ENCODE peak calls at places on chromosomes 5 and 9, in ten cellular contexts. Q, S, L, F, G, H, I, P, U and X are unnamed samples.
A peak's percentile ranks its signal among the peaks of the same experiment; 100 is the strongest.

GRCh38 chr9:18493361-18494015 is 19.5 kb downstream of the ADAMTSL1 start:
- DNase-seq in Q (peak; percentile 86), S (no peak), L (no peak), F (no peak), G (no peak), H (no peak), I (peak; percentile 75), P (no peak), U (no peak), X (no peak)

GRCh38 chr9:7500521-7500920 is 299.1 kb downstream of the DMAC1 start:
- DNase-seq in Q (no peak), S (no peak), L (no peak), F (no peak), G (no peak), H (no peak), I (peak; percentile 1), P (no peak), U (no peak), X (no peak)

GRCh38 chr9:135480071-135480941 is 724 bp downstream of the PPP1R26 start:
- DNase-seq in Q (peak; percentile 52), S (peak; percentile 43), L (peak; percentile 82), F (no peak), G (no peak), H (peak; percentile 38), I (peak; percentile 73), P (no peak), U (peak; percentile 50), X (no peak)

GRCh38 chr9:4980046-4980727 is 4.9 kb upstream of the JAK2 start:
- DNase-seq in Q (peak; percentile 36), S (no peak), L (no peak), F (no peak), G (no peak), H (no peak), I (peak; percentile 20), P (no peak), U (no peak), X (no peak)

GRCh38 chr5:120544043-120544442 is 79.9 kb downstream of the PRR16 start:
- DNase-seq in Q (no peak), S (no peak), L (no peak), F (no peak), G (no peak), H (no peak), I (peak; percentile 60), P (no peak), U (no peak), X (no peak)

GRCh38 chr9:109270971-109271900 is 49.6 kb downstream of the EPB41L4B start:
- DNase-seq in Q (no peak), S (no peak), L (no peak), F (no peak), G (no peak), H (no peak), I (no peak), P (no peak), U (no peak), X (no peak)

GRCh38 chr5:120539471-120539870 is 75.4 kb downstream of the PRR16 start:
- DNase-seq in Q (no peak), S (no peak), L (no peak), F (no peak), G (no peak), H (no peak), I (no peak), P (no peak), U (no peak), X (no peak)

GRCh38 chr5:150079655-150080461 is 6.5 kb downstream of the CSF1R start:
- DNase-seq in Q (no peak), S (peak; percentile 11), L (peak; percentile 38), F (peak; percentile 68), G (peak; percentile 75), H (no peak), I (no peak), P (no peak), U (no peak), X (no peak)

DNA sequence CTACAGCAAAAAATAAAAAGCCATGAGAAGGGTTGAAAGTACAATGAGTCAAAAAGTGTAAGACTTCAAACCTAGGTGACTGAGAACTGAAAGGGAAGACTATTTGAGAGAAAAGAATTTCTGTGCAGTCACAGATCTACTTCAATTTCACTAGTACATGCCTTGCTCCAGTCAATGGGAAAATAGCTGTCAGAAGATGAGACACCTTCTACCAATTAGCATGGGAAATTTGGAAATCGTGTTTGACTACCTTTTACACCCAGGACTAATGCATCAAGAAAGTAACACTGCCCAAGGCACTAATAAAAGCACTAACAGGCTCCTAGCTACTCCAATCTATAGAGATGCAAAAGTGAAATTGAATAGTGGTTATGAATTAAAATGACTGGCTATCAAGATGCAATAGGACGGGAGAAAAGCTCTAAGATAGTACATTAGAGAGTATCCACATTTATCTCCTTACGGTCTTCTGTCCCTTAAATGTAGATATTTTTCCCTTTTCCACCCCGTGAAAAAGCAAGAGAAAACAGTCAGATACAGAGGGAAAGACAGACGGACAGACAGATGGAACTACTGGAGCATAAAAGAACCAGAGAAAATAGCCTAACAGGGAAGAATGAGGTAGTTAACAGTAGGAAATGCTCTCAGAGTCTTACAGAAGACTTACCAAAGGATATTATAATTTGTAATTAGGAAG is 15.2 kb downstream of the ERP44 start:
- DNase-seq in Q (no peak), S (no peak), L (no peak), F (no peak), G (no peak), H (no peak), I (peak; percentile 6), P (no peak), U (no peak), X (no peak)
- H3K4me3 ChIP-seq in Q (no peak overlapping the region), S (no peak overlapping the region), L (no peak overlapping the region), F (no peak overlapping the region), G (no peak overlapping the region), H (no peak overlapping the region), I (no peak overlapping the region), P (peak overlapping the region; percentile 61), U (no peak overlapping the region), X (no peak overlapping the region)

DNA sequence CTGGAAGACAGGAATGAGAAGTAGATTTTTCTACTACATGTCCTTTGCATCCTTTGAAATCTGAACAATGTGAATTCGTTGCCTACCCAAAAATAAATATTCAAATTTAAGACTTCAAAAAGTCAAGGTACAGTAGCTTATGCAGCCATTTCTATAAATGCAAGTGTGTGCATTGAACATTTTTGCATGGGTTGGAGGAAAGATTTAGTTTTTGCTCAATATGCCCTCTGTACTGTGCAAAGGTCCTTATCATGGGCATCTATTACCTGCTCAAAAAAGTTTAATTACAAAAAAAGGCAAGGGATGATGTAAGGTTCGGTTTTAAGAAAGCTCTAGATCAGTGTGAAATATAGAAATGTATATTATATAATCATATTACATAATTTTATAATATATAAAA is 22.6 kb downstream of the AKNA start:
- DNase-seq in Q (no peak), S (no peak), L (no peak), F (no peak), G (no peak), H (no peak), I (no peak), P (peak; percentile 87), U (no peak), X (no peak)
- H3K4me3 ChIP-seq in Q (no peak overlapping the region), S (no peak overlapping the region), L (no peak overlapping the region), F (no peak overlapping the region), G (no peak overlapping the region), H (no peak overlapping the region), I (no peak overlapping the region), P (peak overlapping the region; percentile 4), U (no peak overlapping the region), X (no peak overlapping the region)

GRCh38 chr5:40674661-40675235 is 5.0 kb upstream of the PTGER4 start:
- DNase-seq in Q (no peak), S (no peak), L (no peak), F (no peak), G (no peak), H (no peak), I (no peak), P (no peak), U (no peak), X (no peak)

GRCh38 chr5:40677456-40677855 is 2.3 kb upstream of the PTGER4 start:
- DNase-seq in Q (no peak), S (no peak), L (no peak), F (no peak), G (no peak), H (no peak), I (peak; percentile 18), P (no peak), U (no peak), X (no peak)

GRCh38 chr5:40678021-40678939 is 1.4 kb upstream of the PTGER4 start:
- DNase-seq in Q (peak; percentile 58), S (no peak), L (no peak), F (no peak), G (no peak), H (no peak), I (no peak), P (no peak), U (no peak), X (no peak)

GRCh38 chr5:40675396-40676133 is 4.2 kb upstream of the PTGER4 start:
- DNase-seq in Q (no peak), S (no peak), L (no peak), F (no peak), G (no peak), H (no peak), I (no peak), P (no peak), U (no peak), X (no peak)

DNA sequence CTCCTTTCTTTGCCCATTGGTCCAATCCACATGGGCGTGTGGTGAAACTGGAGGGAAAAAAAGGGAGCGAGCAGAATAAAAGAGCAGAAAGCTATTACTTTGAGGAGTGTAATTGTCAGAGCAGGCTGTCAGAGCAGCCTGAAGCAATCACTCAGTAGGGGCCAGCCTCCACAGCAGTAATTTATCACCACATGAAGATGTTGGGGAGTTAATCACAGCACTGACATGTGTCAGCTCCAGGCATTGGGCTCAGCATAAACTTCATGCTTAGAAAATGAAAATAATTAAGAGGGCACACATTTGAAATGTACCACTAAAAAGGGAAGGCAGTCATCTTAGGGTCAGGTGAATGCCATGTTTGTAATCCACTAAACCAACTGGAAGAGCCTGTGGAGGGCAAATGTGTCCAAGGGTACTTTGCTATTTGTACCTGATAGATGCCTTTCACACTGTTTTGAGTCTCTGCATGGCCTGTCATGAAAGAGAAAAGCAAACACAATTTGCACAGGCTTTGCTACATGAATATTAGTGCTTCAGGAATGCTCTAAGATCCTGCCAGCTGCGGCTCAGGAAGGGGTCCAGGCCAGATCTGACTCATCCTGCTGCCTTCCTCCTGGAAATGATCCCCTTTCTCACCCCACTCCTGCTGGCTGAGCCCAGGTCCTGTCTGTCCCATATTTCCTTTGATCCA is 2.9 kb upstream of the PTGER4 start:
- DNase-seq in Q (peak; percentile 92), S (no peak), L (peak; percentile 74), F (no peak), G (no peak), H (peak; percentile 36), I (peak; percentile 78), P (peak; percentile 36), U (no peak), X (no peak)
- H3K4me3 ChIP-seq in Q (peak overlapping the region; percentile 90), S (no peak overlapping the region), L (no peak overlapping the region), F (no peak overlapping the region), G (no peak overlapping the region), H (no peak overlapping the region), I (peak overlapping the region; percentile 14), P (no peak overlapping the region), U (no peak overlapping the region), X (no peak overlapping the region)

DNA sequence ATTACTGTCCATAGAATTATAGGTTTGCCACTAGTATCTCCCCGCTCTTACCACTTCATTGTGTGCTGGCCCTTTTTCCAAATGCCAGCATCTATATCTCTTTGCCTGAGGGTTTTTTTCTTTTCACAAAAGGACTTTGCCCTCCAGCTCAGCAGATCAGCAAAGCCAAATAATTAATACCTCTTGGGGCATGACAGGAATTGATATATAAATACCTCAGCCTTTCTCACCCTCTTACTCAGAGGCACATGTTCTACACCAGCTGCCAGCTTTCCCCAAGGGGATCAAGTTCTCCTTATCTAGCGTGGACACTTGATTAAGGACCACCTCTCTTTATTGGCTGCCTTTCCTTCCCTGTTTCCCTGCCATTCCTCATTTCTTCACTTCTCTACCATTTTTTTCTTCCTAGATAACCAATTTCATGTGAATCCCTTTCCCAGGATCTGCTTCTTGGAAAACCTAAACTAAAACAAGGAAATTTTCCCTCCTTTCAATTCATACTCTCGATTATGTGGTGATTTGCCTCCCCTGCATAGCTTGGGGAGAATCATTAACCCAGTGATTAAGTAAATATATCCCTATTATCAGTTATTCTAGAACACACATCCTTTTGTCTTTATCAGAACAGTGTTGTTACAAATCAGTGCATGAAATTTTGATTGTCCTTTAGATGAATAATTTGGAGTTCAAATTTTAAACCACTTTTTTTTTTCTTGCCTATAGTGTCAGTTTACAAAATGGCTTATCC is 6.9 kb upstream of the NUDT12 start:
- DNase-seq in Q (peak; percentile 20), S (peak; percentile 63), L (no peak), F (no peak), G (no peak), H (peak; percentile 71), I (no peak), P (no peak), U (no peak), X (no peak)
- H3K4me3 ChIP-seq in Q (no peak overlapping the region), S (no peak overlapping the region), L (no peak overlapping the region), F (no peak overlapping the region), G (no peak overlapping the region), H (no peak overlapping the region), I (no peak overlapping the region), P (no peak overlapping the region), U (no peak overlapping the region), X (no peak overlapping the region)